ENCODE peak calls at places on chromosomes 6 and 20, in eight cellular contexts. O, A, X, F, P, Z, B and D are unnamed samples.

GRCh38 chr6:132893772-132894490 is 79.6 kb downstream of the RPS12 start:
- DNase-seq in O (no peak), A (no peak), X (no peak), F (no peak), P (no peak), Z (no peak), B (no peak), D (no peak)

GRCh38 chr20:46023148-46023484 is 5.9 kb upstream of the SLC12A5 start:
- DNase-seq in O (no peak), A (peak), X (no peak), F (no peak), P (no peak), Z (no peak), B (no peak), D (no peak)

GRCh38 chr6:170040906-170041305 is 250.0 kb downstream of the DLL1 start:
- DNase-seq in O (no peak), A (no peak), X (no peak), F (no peak), P (no peak), Z (no peak), B (no peak), D (no peak)

GRCh38 chr6:40313582-40313981 is 273.6 kb downstream of the LRFN2 start:
- DNase-seq in O (no peak), A (no peak), X (no peak), F (no peak), P (no peak), Z (no peak), B (no peak), D (no peak)

GRCh38 chr6:170209354-170210025 is 81.4 kb downstream of the DLL1 start:
- DNase-seq in O (peak), A (peak), X (peak), F (no peak), P (no peak), Z (no peak), B (peak), D (peak)

GRCh38 chr6:138500867-138501446 is 1.7 kb upstream of the NHSL1 start:
- DNase-seq in O (no peak), A (no peak), X (no peak), F (no peak), P (no peak), Z (no peak), B (no peak), D (no peak)

GRCh38 chr20:58546756-58547526 is 31.7 kb upstream of the APCDD1L start:
- DNase-seq in O (no peak), A (no peak), X (no peak), F (no peak), P (no peak), Z (no peak), B (no peak), D (no peak)

GRCh38 chr6:33815854-33816253 is 12.1 kb upstream of the MLN start:
- DNase-seq in O (no peak), A (no peak), X (no peak), F (no peak), P (no peak), Z (peak), B (no peak), D (no peak)

GRCh38 chr20:63027425-63028389 is 20.9 kb upstream of the BHLHE23 start:
- DNase-seq in O (peak), A (peak), X (peak), F (no peak), P (no peak), Z (peak), B (no peak), D (no peak)

GRCh38 chr6:132025468-132025867 is 74.3 kb upstream of the CCN2 start:
- DNase-seq in O (no peak), A (no peak), X (no peak), F (no peak), P (no peak), Z (no peak), B (no peak), D (no peak)

GRCh38 chr6:25309886-25310285 is 30.7 kb downstream of the CARMIL1 start:
- DNase-seq in O (no peak), A (no peak), X (no peak), F (no peak), P (no peak), Z (no peak), B (no peak), D (no peak)

GRCh38 chr20:1125266-1125665 is 6.9 kb downstream of the PSMF1 start:
- DNase-seq in O (no peak), A (no peak), X (no peak), F (no peak), P (no peak), Z (no peak), B (no peak), D (no peak)

GRCh38 chr6:54719633-54720032 is 126.9 kb upstream of the FAM83B start:
- DNase-seq in O (no peak), A (no peak), X (no peak), F (no peak), P (no peak), Z (no peak), B (no peak), D (no peak)

GRCh38 chr6:141483561-141484061 is 649.1 kb upstream of the GJE1 start:
- DNase-seq in O (no peak), A (no peak), X (no peak), F (peak), P (no peak), Z (peak), B (no peak), D (no peak)

GRCh38 chr6:133893324-133893692 is 4.4 kb downstream of the TCF21 start:
- DNase-seq in O (no peak), A (no peak), X (no peak), F (no peak), P (no peak), Z (no peak), B (no peak), D (no peak)

GRCh38 chr20:50315811-50316551 is 125.4 kb downstream of the CEBPB start:
- DNase-seq in O (no peak), A (no peak), X (no peak), F (no peak), P (no peak), Z (no peak), B (no peak), D (no peak)

GRCh38 chr20:36310215-36310981 is 4.3 kb downstream of the DLGAP4 start:
- DNase-seq in O (peak), A (no peak), X (peak), F (no peak), P (no peak), Z (no peak), B (no peak), D (no peak)

GRCh38 chr6:150456466-150456865 is 87.7 kb downstream of the IYD start:
- DNase-seq in O (no peak), A (no peak), X (no peak), F (no peak), P (no peak), Z (no peak), B (no peak), D (no peak)

GRCh38 chr6:135322427-135323201 is 141.5 kb downstream of the MYB start:
- DNase-seq in O (no peak), A (no peak), X (no peak), F (no peak), P (no peak), Z (no peak), B (no peak), D (no peak)

GRCh38 chr6:2942916-2943563 is 28.3 kb downstream of the SERPINB6 start:
- DNase-seq in O (no peak), A (no peak), X (no peak), F (no peak), P (no peak), Z (no peak), B (peak), D (peak)

GRCh38 chr20:50395258-50395729 is 114.9 kb upstream of the PTPN1 start:
- DNase-seq in O (peak), A (peak), X (peak), F (no peak), P (peak), Z (no peak), B (no peak), D (no peak)

GRCh38 chr20:41085606-41086005 is 51.7 kb upstream of the PLCG1 start:
- DNase-seq in O (no peak), A (no peak), X (no peak), F (no peak), P (no peak), Z (no peak), B (no peak), D (no peak)

GRCh38 chr6:161151660-161152526 is 122.0 kb downstream of the AGPAT4 start:
- DNase-seq in O (peak), A (no peak), X (no peak), F (no peak), P (no peak), Z (no peak), B (no peak), D (no peak)

GRCh38 chr6:118783931-118784528 is 109.9 kb upstream of the ASF1A start:
- DNase-seq in O (no peak), A (no peak), X (no peak), F (no peak), P (no peak), Z (no peak), B (peak), D (no peak)

GRCh38 chr6:135451617-135452190 is 45.8 kb downstream of the AHI1 start:
- DNase-seq in O (no peak), A (no peak), X (no peak), F (no peak), P (no peak), Z (no peak), B (no peak), D (no peak)

GRCh38 chr20:25750765-25751696 is 54.4 kb upstream of the ZNF337 start:
- DNase-seq in O (no peak), A (peak), X (peak), F (no peak), P (peak), Z (peak), B (peak), D (no peak)

GRCh38 chr20:36886859-36887778 is 11.2 kb downstream of the TLDC2 start:
- DNase-seq in O (peak), A (peak), X (peak), F (no peak), P (peak), Z (peak), B (peak), D (peak)